ENCODE peak calls at places on chromosomes 12 and 14, in six cellular contexts. A, Z, U, D, T and Q are unnamed samples.

GRCh38 chr12:58860050-58860787 is 60.1 kb downstream of the LRIG3 start:
- DNase-seq in A (no peak), Z (no peak), U (no peak), D (no peak), T (no peak), Q (no peak)

GRCh38 chr14:105927661-105928060 is 401.3 kb downstream of the TMEM121 start:
- DNase-seq in A (no peak), Z (no peak), U (no peak), D (no peak), T (no peak), Q (no peak)

GRCh38 chr14:74978416-74978947 is 23.1 kb upstream of the PGF start:
- DNase-seq in A (no peak), Z (no peak), U (peak), D (no peak), T (no peak), Q (no peak)

GRCh38 chr12:99619389-99620158 is 28.0 kb upstream of the GARIN6 start:
- DNase-seq in A (peak), Z (no peak), U (peak), D (no peak), T (peak), Q (no peak)

GRCh38 chr12:4526923-4527546 is 11.7 kb upstream of the RAD51AP1 start:
- DNase-seq in A (peak), Z (no peak), U (peak), D (no peak), T (peak), Q (no peak)

GRCh38 chr14:89369656-89370055 is 47.4 kb downstream of the FOXN3 start:
- DNase-seq in A (no peak), Z (no peak), U (no peak), D (no peak), T (no peak), Q (no peak)

GRCh38 chr14:19801118-19801464 is 2.5 kb upstream of the OR4N2 start:
- DNase-seq in A (no peak), Z (no peak), U (no peak), D (no peak), T (no peak), Q (no peak)

GRCh38 chr14:75399819-75400678 is 27.8 kb upstream of the JDP2 start:
- DNase-seq in A (peak), Z (no peak), U (peak), D (no peak), T (peak), Q (no peak)

GRCh38 chr12:3668479-3669165 is 84.3 kb downstream of the CRACR2A start:
- DNase-seq in A (no peak), Z (no peak), U (no peak), D (no peak), T (no peak), Q (no peak)

GRCh38 chr12:87074801-87075200 is 818.6 kb upstream of the MGAT4C start:
- DNase-seq in A (no peak), Z (no peak), U (peak), D (no peak), T (no peak), Q (no peak)

GRCh38 chr12:32896438-32897275 is at the start of gene PKP2:
- DNase-seq in A (peak), Z (no peak), U (peak), D (peak), T (no peak), Q (peak)

GRCh38 chr14:94174622-94175402 is 690 bp downstream of the PPP4R4 start:
- DNase-seq in A (no peak), Z (no peak), U (peak), D (peak), T (no peak), Q (peak)

GRCh38 chr12:48796976-48797375 is 8.1 kb upstream of the ADCY6 start:
- DNase-seq in A (no peak), Z (no peak), U (peak), D (no peak), T (no peak), Q (no peak)

GRCh38 chr12:6547987-6548386 is 7.9 kb downstream of the IFFO1 start:
- DNase-seq in A (peak), Z (no peak), U (peak), D (no peak), T (peak), Q (no peak)

GRCh38 chr14:99360774-99361595 is 89.0 kb upstream of the BCL11B start:
- DNase-seq in A (no peak), Z (no peak), U (no peak), D (no peak), T (no peak), Q (no peak)

GRCh38 chr14:101849125-101849524 is 87.6 kb downstream of the PPP2R5C start:
- DNase-seq in A (no peak), Z (no peak), U (no peak), D (no peak), T (no peak), Q (no peak)